ENCODE peak calls at places on chromosomes 13 and 19, in five cellular contexts. One of them, this sample, is unnamed.

GRCh38 chr19:36140289-36141038 is 598 bp downstream of the CAPNS1 start:
- DNase-seq in H9: peak; percentile 83
- DNase-seq in neuronal stem cell: peak; percentile 36
- DNase-seq in H1: no peak
- DNase-seq in IMR-90: peak; percentile 52
- DNase-seq in this sample: peak; percentile 59

GRCh38 chr13:19818223-19818842 is 35.6 kb upstream of the PSPC1 start:
- DNase-seq in IMR-90: no peak
- DNase-seq in H9: peak; percentile 94
- DNase-seq in H1: peak; percentile 77
- DNase-seq in neuronal stem cell: peak; percentile 36
- DNase-seq in this sample: peak; percentile 28

GRCh38 chr13:93625536-93625935 is 398.9 kb downstream of the GPC6 start:
- DNase-seq in IMR-90: peak; percentile 10
- DNase-seq in H1: no peak
- DNase-seq in H9: no peak
- DNase-seq in neuronal stem cell: no peak
- DNase-seq in this sample: no peak

GRCh38 chr19:6532244-6532999 is 1.6 kb downstream of the TNFSF9 start:
- DNase-seq in H9: no peak
- DNase-seq in H1: no peak
- DNase-seq in neuronal stem cell: no peak
- DNase-seq in IMR-90: no peak
- DNase-seq in this sample: no peak

GRCh38 chr19:3171894-3172679 is 6.5 kb upstream of the S1PR4 start:
- DNase-seq in neuronal stem cell: no peak
- DNase-seq in H1: no peak
- DNase-seq in H9: no peak
- DNase-seq in IMR-90: no peak
- DNase-seq in this sample: no peak

GRCh38 chr13:97720881-97721280 is 232.6 kb upstream of the IPO5 start:
- DNase-seq in neuronal stem cell: no peak
- DNase-seq in IMR-90: no peak
- DNase-seq in H9: no peak
- DNase-seq in H1: no peak
- DNase-seq in this sample: no peak

GRCh38 chr19:13029893-13030292 is 34.6 kb downstream of the NFIX start:
- DNase-seq in H9: peak; percentile 63
- DNase-seq in IMR-90: no peak
- DNase-seq in H1: no peak
- DNase-seq in neuronal stem cell: no peak
- DNase-seq in this sample: no peak

GRCh38 chr13:63605403-63605802 is 2189.8 kb upstream of the PCDH20 start:
- DNase-seq in IMR-90: no peak
- DNase-seq in H1: no peak
- DNase-seq in H9: no peak
- DNase-seq in neuronal stem cell: no peak
- DNase-seq in this sample: no peak

GRCh38 chr13:99220199-99220931 is 19.7 kb downstream of the UBAC2 start:
- DNase-seq in H1: no peak
- DNase-seq in H9: no peak
- DNase-seq in IMR-90: no peak
- DNase-seq in neuronal stem cell: no peak
- DNase-seq in this sample: no peak

GRCh38 chr13:30971575-30971974 is 39.1 kb downstream of the TEX26 start:
- DNase-seq in IMR-90: peak; percentile 63
- DNase-seq in H9: no peak
- DNase-seq in H1: no peak
- DNase-seq in neuronal stem cell: no peak
- DNase-seq in this sample: peak; percentile 64

GRCh38 chr19:41194157-41194552 is 1.1 kb downstream of the CYP2S1 start:
- DNase-seq in IMR-90: no peak
- DNase-seq in H9: no peak
- DNase-seq in neuronal stem cell: no peak
- DNase-seq in H1: no peak
- DNase-seq in this sample: no peak

GRCh38 chr13:111614613-111615012 is 294.2 kb downstream of the TEX29 start:
- DNase-seq in H9: no peak
- DNase-seq in neuronal stem cell: no peak
- DNase-seq in H1: no peak
- DNase-seq in IMR-90: no peak
- DNase-seq in this sample: no peak

GRCh38 chr13:60756306-60756705 is 359.3 kb downstream of the TDRD3 start:
- DNase-seq in neuronal stem cell: no peak
- DNase-seq in H1: no peak
- DNase-seq in H9: no peak
- DNase-seq in IMR-90: no peak
- DNase-seq in this sample: peak; percentile 3

GRCh38 chr19:52941941-52942370 is 18.7 kb upstream of the ZNF888 start:
- DNase-seq in neuronal stem cell: no peak
- DNase-seq in H1: no peak
- DNase-seq in IMR-90: peak; percentile 20
- DNase-seq in H9: peak; percentile 46
- DNase-seq in this sample: peak; percentile 50

GRCh38 chr19:19460761-19461265 is 54.5 kb downstream of the TSSK6 start:
- DNase-seq in H1: no peak
- DNase-seq in IMR-90: peak; percentile 30
- DNase-seq in neuronal stem cell: no peak
- DNase-seq in H9: peak; percentile 59
- DNase-seq in this sample: peak; percentile 57

GRCh38 chr13:42600943-42601342 is 27.0 kb downstream of the TNFSF11 start:
- DNase-seq in H9: no peak
- DNase-seq in H1: no peak
- DNase-seq in neuronal stem cell: no peak
- DNase-seq in IMR-90: no peak
- DNase-seq in this sample: no peak

GRCh38 chr13:93460005-93460404 is 233.4 kb downstream of the GPC6 start:
- DNase-seq in IMR-90: no peak
- DNase-seq in H9: no peak
- DNase-seq in neuronal stem cell: no peak
- DNase-seq in H1: no peak
- DNase-seq in this sample: no peak

GRCh38 chr13:110757296-110757695 is 43.8 kb downstream of the ING1 start:
- DNase-seq in H9: peak; percentile 32
- DNase-seq in H1: no peak
- DNase-seq in IMR-90: no peak
- DNase-seq in neuronal stem cell: no peak
- DNase-seq in this sample: no peak

GRCh38 chr19:38975861-38976271 is 324 bp upstream of the FBXO17 start:
- DNase-seq in H9: peak; percentile 56
- DNase-seq in H1: no peak
- DNase-seq in neuronal stem cell: peak; percentile 37
- DNase-seq in IMR-90: peak; percentile 31
- DNase-seq in this sample: peak; percentile 61

GRCh38 chr13:98650376-98651107 is 73.6 kb upstream of the STK24 start:
- DNase-seq in H9: no peak
- DNase-seq in IMR-90: no peak
- DNase-seq in H1: no peak
- DNase-seq in neuronal stem cell: no peak
- DNase-seq in this sample: no peak

GRCh38 chr19:45446295-45446694 is 21.5 kb upstream of the FOSB start:
- DNase-seq in IMR-90: peak; percentile 52
- DNase-seq in neuronal stem cell: no peak
- DNase-seq in H1: no peak
- DNase-seq in H9: no peak
- DNase-seq in this sample: peak; percentile 64

GRCh38 chr19:34217952-34218817 is 36.2 kb upstream of the GARRE1 start:
- DNase-seq in H1: no peak
- DNase-seq in neuronal stem cell: no peak
- DNase-seq in IMR-90: peak; percentile 98
- DNase-seq in H9: no peak
- DNase-seq in this sample: peak; percentile 92

GRCh38 chr13:99654076-99654475 is 152.8 kb downstream of the TM9SF2 start:
- DNase-seq in H9: no peak
- DNase-seq in neuronal stem cell: no peak
- DNase-seq in H1: no peak
- DNase-seq in IMR-90: no peak
- DNase-seq in this sample: no peak

GRCh38 chr13:25391932-25392331 is 20.2 kb downstream of the ATP8A2 start:
- DNase-seq in neuronal stem cell: no peak
- DNase-seq in H1: no peak
- DNase-seq in H9: no peak
- DNase-seq in IMR-90: no peak
- DNase-seq in this sample: no peak

GRCh38 chr13:25401958-25402357 is 30.2 kb downstream of the ATP8A2 start:
- DNase-seq in H9: no peak
- DNase-seq in H1: no peak
- DNase-seq in IMR-90: no peak
- DNase-seq in neuronal stem cell: no peak
- DNase-seq in this sample: no peak

GRCh38 chr13:25394661-25395060 is 22.9 kb downstream of the ATP8A2 start:
- DNase-seq in neuronal stem cell: no peak
- DNase-seq in IMR-90: no peak
- DNase-seq in H9: no peak
- DNase-seq in H1: no peak
- DNase-seq in this sample: no peak

DNA sequence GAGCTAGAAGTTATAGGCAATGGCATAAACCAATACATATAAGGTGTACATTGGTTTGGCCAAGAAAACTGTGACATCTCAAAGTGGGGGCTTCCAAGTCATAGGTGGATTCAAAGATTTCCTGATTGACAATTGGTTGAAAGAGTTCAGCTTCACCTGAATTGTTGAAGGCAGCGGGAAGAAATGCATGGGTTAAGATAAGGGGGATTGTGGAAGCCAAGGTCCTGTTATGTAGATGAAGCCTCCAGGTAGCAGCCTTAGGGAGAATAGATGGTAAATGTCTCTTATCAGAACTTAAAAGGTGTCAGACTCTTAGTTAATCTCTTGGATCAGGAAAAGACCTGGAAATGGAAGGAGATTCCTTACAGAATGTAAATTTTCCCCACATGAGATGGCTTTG is 26.0 kb downstream of the ATP8A2 start:
- DNase-seq in IMR-90: no peak
- DNase-seq in H9: no peak
- DNase-seq in neuronal stem cell: no peak
- DNase-seq in H1: no peak
- DNase-seq in this sample: no peak
- H2AK5ac ChIP-seq in IMR-90: no peak overlapping the region
- H2AK5ac ChIP-seq in H9: no peak overlapping the region
- H2AK5ac ChIP-seq in neuronal stem cell: no peak overlapping the region
- H2AK5ac ChIP-seq in H1: no peak overlapping the region
- H2AK5ac ChIP-seq in this sample: no peak overlapping the region

GRCh38 chr13:108586826-108587225 is 42.6 kb upstream of the MYO16 start:
- DNase-seq in H9: no peak
- DNase-seq in neuronal stem cell: no peak
- DNase-seq in H1: no peak
- DNase-seq in IMR-90: no peak
- DNase-seq in this sample: no peak
- H3K14ac ChIP-seq in H9: no peak overlapping the region
- H3K14ac ChIP-seq in neuronal stem cell: no peak overlapping the region
- H3K14ac ChIP-seq in H1: no peak overlapping the region
- H3K14ac ChIP-seq in IMR-90: no peak overlapping the region
- H3K14ac ChIP-seq in this sample: no peak overlapping the region

DNA sequence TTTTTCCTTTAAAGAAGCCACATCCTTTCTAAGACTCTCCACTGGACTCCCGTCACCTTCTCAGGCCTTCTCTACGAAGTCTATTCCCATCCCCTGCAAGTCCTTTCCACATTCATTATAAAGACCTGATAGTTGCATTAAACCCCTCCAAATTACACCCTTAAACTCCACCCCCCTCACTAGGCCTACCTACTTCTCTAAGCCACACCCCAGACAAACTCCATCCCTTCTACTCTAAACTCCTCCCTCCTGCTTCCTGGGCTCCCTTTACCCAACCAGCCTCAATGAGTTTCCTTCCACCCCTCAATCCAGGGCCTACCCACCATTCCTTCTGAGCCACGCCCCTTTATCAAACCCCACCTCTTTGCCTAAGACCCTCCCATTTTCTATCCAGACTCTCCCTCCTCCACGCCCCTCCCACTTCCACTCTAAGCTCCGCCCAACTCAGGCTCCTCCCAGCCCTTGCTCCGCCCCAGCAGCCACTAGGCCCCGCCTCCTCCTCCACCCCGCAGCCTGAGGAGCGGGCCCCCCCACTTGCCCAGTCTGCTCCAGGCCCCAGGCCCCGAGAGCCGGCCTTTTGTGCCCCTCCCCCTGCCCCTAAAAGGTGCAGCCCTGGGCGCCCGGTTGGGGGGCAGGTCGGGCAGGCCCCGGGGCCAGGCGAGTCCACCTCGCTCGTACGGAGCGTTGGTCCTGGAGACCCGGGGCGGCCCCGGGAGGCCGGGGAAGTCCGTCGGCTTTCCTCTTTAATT is 424 bp downstream of the FIZ1 start:
- DNase-seq in neuronal stem cell: peak; percentile 98
- DNase-seq in IMR-90: peak; percentile 96
- DNase-seq in H1: peak; percentile 96
- DNase-seq in H9: peak; percentile 98
- DNase-seq in this sample: peak; percentile 97
- H2AK5ac ChIP-seq in neuronal stem cell: no peak overlapping the region
- H2AK5ac ChIP-seq in IMR-90: peak overlapping the region; percentile 37
- H2AK5ac ChIP-seq in H1: peak overlapping the region; percentile 16
- H2AK5ac ChIP-seq in H9: no peak overlapping the region
- H2AK5ac ChIP-seq in this sample: peak overlapping the region; percentile 58

DNA sequence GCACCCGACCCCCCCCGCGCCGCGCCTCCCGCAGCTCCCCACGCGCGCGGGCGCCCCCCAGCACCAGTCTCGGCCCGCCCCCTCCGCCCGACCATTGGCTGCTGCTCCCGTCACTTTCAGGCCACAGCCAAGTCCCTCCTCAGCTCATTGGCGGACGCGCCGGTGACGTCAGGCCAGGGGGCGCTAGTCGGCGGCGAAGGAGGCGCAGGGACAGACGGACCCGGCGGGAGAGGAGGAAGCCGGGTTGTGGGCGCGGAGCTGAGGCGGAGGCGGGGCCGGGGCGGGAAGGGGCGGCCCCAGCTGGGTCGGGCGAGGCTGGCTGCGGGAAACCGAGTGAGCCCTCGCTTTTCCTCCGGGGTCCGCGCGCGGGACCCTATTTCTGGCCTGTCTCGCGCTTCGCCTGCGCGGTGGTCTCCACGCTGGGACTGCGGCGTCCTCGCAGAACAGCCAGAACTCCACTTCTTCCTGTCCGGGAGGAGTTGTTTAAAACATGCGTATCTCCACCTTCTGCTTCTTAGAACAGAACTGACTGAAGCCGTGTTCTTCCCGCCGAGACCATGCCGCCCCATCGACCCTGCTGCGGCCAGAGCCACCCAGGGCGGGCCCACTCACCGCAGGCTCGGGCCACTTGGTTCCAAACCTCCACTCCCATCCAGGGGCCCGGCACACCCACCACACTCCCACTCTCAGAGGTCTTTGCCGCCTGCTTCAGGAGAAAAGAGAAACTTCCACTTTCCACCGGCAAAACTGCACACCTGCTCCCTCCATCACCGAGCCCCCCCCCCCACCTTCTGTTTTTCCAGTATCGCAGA is 459 bp upstream of the TMTC4 start:
- DNase-seq in neuronal stem cell: peak; percentile 97
- DNase-seq in IMR-90: peak; percentile 96
- DNase-seq in H9: peak; percentile 99
- DNase-seq in H1: peak; percentile 90
- DNase-seq in this sample: peak; percentile 97
- H3K14ac ChIP-seq in neuronal stem cell: peak overlapping the region; percentile 89
- H3K14ac ChIP-seq in IMR-90: peak overlapping the region; percentile 59
- H3K14ac ChIP-seq in H9: peak overlapping the region; percentile 44
- H3K14ac ChIP-seq in H1: no peak overlapping the region
- H3K14ac ChIP-seq in this sample: peak overlapping the region; percentile 81

This sample was measured in mesenchymal stem cell.